ENCODE peak calls at places on chromosomes 12 and 14, in ten cellular contexts. G is GM12892; B is T-helper 1 cell; E is mammary epithelial cell; F is CD8-positive, alpha-beta T cell; A is endodermal cell; H is stimulated activated CD4-positive, alpha-beta T cell treated with anti-CD3 and anti-CD28 coated beads, Interleukin-4, amount 100 ng/mL, for 24 hours; U is endothelial cell; P is iris pigment epithelial cell; M is activated naive CD8-positive, alpha-beta T cell treated with anti-CD3 and anti-CD28 coated beads, Interleukin-2, amount 10 ng/mL, durations not matched to agents 7 days and 5 days. Q is an unnamed sample.

GRCh38 chr12:96140110-96140509 is 54.1 kb upstream of the ELK3 start:
- DNase-seq in A (no peak), B (no peak), P (peak; percentile 91), E (peak; percentile 44), M (no peak), F (no peak), H (no peak), U (no peak), G (no peak), Q (no peak)

GRCh38 chr12:81450920-81451739 is 308.0 kb downstream of the PPFIA2 start:
- DNase-seq in A (peak; percentile 89), F (no peak), E (peak; percentile 40), H (no peak), B (no peak), U (peak; percentile 65), P (peak; percentile 74), G (no peak), M (no peak), Q (no peak)

GRCh38 chr14:101008196-101008595 is 104.7 kb upstream of the RTL1 start:
- DNase-seq in A (peak; percentile 30), E (no peak), M (peak; percentile 6), H (no peak), U (no peak), F (no peak), B (no peak), G (no peak), P (no peak), Q (no peak)

GRCh38 chr14:57714487-57714899 is 151.4 kb downstream of the SLC35F4 start:
- DNase-seq in F (no peak), M (no peak), E (no peak), P (no peak), H (no peak), U (no peak), B (no peak), G (no peak), A (peak; percentile 85), Q (no peak)

GRCh38 chr14:63938198-63939005 is 85.6 kb downstream of the SYNE2 start:
- DNase-seq in P (peak; percentile 15), M (peak; percentile 54), F (no peak), G (no peak), U (no peak), A (no peak), H (peak; percentile 7), E (peak; percentile 63), B (no peak), Q (no peak)

GRCh38 chr12:71183018-71183417 is 25.2 kb upstream of the TSPAN8 start:
- DNase-seq in P (peak; percentile 43), G (no peak), U (no peak), E (peak; percentile 58), M (no peak), F (no peak), H (no peak), A (no peak), B (no peak), Q (no peak)

GRCh38 chr12:75482636-75483035 is 2.1 kb downstream of the GLIPR1 start:
- DNase-seq in F (no peak), U (no peak), H (no peak), M (no peak), B (no peak), G (no peak), E (no peak), P (peak; percentile 11), A (no peak), Q (no peak)

GRCh38 chr14:104700747-104701215 is 11.4 kb downstream of the INF2 start:
- DNase-seq in E (no peak), F (no peak), B (no peak), U (no peak), M (no peak), A (peak; percentile 56), H (no peak), P (no peak), G (no peak), Q (no peak)

GRCh38 chr14:104892517-104893434 is 27.7 kb downstream of the CEP170B start:
- DNase-seq in G (no peak), B (peak; percentile 1), U (peak; percentile 5), M (no peak), F (no peak), E (no peak), A (peak; percentile 49), P (no peak), H (no peak), Q (no peak)

GRCh38 chr14:22733829-22734228 is 32.7 kb upstream of the OXA1L start:
- DNase-seq in U (no peak), H (no peak), M (no peak), P (no peak), E (no peak), A (no peak), G (no peak), F (no peak), B (no peak), Q (no peak)

GRCh38 chr14:61569783-61570182 is 125.5 kb upstream of the HIF1A start:
- DNase-seq in B (no peak), U (no peak), E (peak; percentile 95), M (peak; percentile 50), F (peak; percentile 79), G (no peak), P (peak; percentile 95), H (peak; percentile 44), A (peak; percentile 17), Q (peak; percentile 22)

GRCh38 chr12:58803893-58804292 is 116.4 kb downstream of the LRIG3 start:
- DNase-seq in E (peak; percentile 80), F (no peak), A (no peak), G (no peak), U (no peak), M (no peak), P (peak; percentile 94), H (no peak), B (no peak), Q (no peak)

GRCh38 chr14:81144811-81145598 is 75.8 kb downstream of the GTF2A1 start:
- DNase-seq in H (no peak), E (no peak), F (no peak), P (no peak), B (no peak), U (no peak), A (no peak), M (no peak), G (no peak), Q (no peak)

GRCh38 chr14:64060648-64061096 is 207.9 kb downstream of the SYNE2 start:
- DNase-seq in G (no peak), E (peak; percentile 96), F (no peak), P (peak; percentile 31), U (peak; percentile 29), M (no peak), H (peak; percentile 14), A (peak; percentile 93), B (no peak), Q (no peak)

GRCh38 chr14:74083161-74083560 is 1.1 kb downstream of the ALDH6A1 start:
- DNase-seq in H (no peak), F (no peak), U (no peak), P (peak; percentile 49), G (no peak), B (no peak), A (no peak), E (no peak), M (no peak), Q (no peak)

GRCh38 chr12:28100717-28101116 is 89.5 kb upstream of the CCDC91 start:
- DNase-seq in M (no peak), U (no peak), B (no peak), H (no peak), P (no peak), G (no peak), A (no peak), E (no peak), F (no peak), Q (no peak)

GRCh38 chr14:76917759-76918175 is 91.6 kb downstream of the LRRC74A start:
- DNase-seq in U (no peak), A (peak; percentile 65), M (no peak), B (no peak), P (no peak), G (no peak), E (no peak), H (no peak), F (no peak), Q (no peak)

GRCh38 chr12:32595251-32595650 is 83.8 kb upstream of the DNM1L start:
- DNase-seq in H (no peak), F (no peak), P (peak; percentile 84), A (no peak), B (no peak), G (no peak), E (peak; percentile 43), M (no peak), U (no peak), Q (no peak)

GRCh38 chr12:125549836-125550235 is 484.6 kb downstream of the AACS start:
- DNase-seq in B (no peak), G (no peak), H (no peak), F (no peak), M (no peak), A (peak; percentile 92), P (no peak), U (peak; percentile 46), E (no peak), Q (no peak)

GRCh38 chr14:101355284-101355683 is 206.0 kb upstream of the DIO3 start:
- DNase-seq in B (no peak), A (peak; percentile 6), G (no peak), E (no peak), F (no peak), M (no peak), U (no peak), P (no peak), H (no peak), Q (no peak)

GRCh38 chr14:37037636-37038387 is 134.6 kb downstream of the SLC25A21 start:
- DNase-seq in H (no peak), E (no peak), P (no peak), A (no peak), M (no peak), G (no peak), U (no peak), B (no peak), F (no peak), Q (no peak)

GRCh38 chr12:43079481-43079880 is 472.5 kb downstream of the ADAMTS20 start:
- DNase-seq in G (no peak), U (no peak), F (no peak), M (no peak), H (no peak), P (no peak), A (no peak), E (no peak), B (no peak), Q (no peak)

GRCh38 chr12:41188841-41189394 is 798 bp downstream of the PDZRN4 start:
- DNase-seq in M (no peak), F (no peak), E (no peak), A (peak; percentile 81), G (no peak), P (no peak), B (no peak), H (no peak), U (no peak), Q (no peak)

GRCh38 chr12:9707356-9707755 is 25.5 kb downstream of the CLECL1 start:
- DNase-seq in H (no peak), A (no peak), U (no peak), P (no peak), G (no peak), B (no peak), E (no peak), M (no peak), F (no peak), Q (no peak)

Q was measured in activated naive CD4-positive, alpha-beta T cell treated with Interleukin-2 at 50 U/mL for 16 hours.